ENCODE peak calls at places on chromosomes 7 and 10, in eight cellular contexts. N is Jurkat, Clone E6-1; J is AG10803; X is fibroblast of pulmonary artery; Y is transverse colon; O is lower leg skin; S is CD8-positive, alpha-beta T cell; T is WERI-Rb-1. I is an unnamed sample.

GRCh38 chr10:19788075-19788686 is 28.1 kb upstream of the PLXDC2 start:
- DNase-seq in J (peak), X (peak), Y (peak), O (no peak), S (no peak), T (peak), N (peak), I (peak)

GRCh38 chr7:36198854-36199266 is 45.8 kb downstream of the EEPD1 start:
- DNase-seq in O (no peak), X (no peak), S (no peak), T (no peak), Y (no peak), N (no peak), J (peak), I (no peak)

GRCh38 chr7:30927040-30927439 is 15.4 kb downstream of the AQP1 start:
- DNase-seq in T (no peak), X (no peak), J (no peak), N (no peak), S (no peak), O (peak), Y (peak), I (no peak)

GRCh38 chr7:71414490-71414889 is 282.5 kb downstream of the GALNT17 start:
- DNase-seq in Y (no peak), S (no peak), N (no peak), O (no peak), X (no peak), T (no peak), J (no peak), I (no peak)

GRCh38 chr7:88495901-88496300 is 189.2 kb upstream of the STEAP4 start:
- DNase-seq in Y (no peak), J (no peak), O (no peak), S (no peak), T (no peak), N (no peak), X (no peak), I (no peak)

GRCh38 chr7:30941582-30942310 is 22.0 kb upstream of the GHRHR start:
- DNase-seq in T (no peak), N (no peak), J (no peak), Y (no peak), X (no peak), O (no peak), S (no peak), I (peak)

GRCh38 chr7:18976715-18977466 is 140.5 kb downstream of the TWIST1 start:
- DNase-seq in Y (no peak), N (no peak), X (no peak), O (no peak), T (no peak), J (no peak), S (no peak), I (no peak)

GRCh38 chr7:112192236-112193154 is 13.7 kb downstream of the DOCK4 start:
- DNase-seq in N (no peak), T (no peak), Y (no peak), S (no peak), O (no peak), J (peak), X (peak), I (no peak)

GRCh38 chr10:129418826-129419225 is 48.2 kb upstream of the MGMT start:
- DNase-seq in O (no peak), J (no peak), N (no peak), Y (no peak), T (no peak), S (no peak), X (no peak), I (no peak)

GRCh38 chr10:105274671-105275070 is 633.6 kb downstream of the SORCS3 start:
- DNase-seq in N (no peak), Y (no peak), T (no peak), S (no peak), J (no peak), O (no peak), X (no peak), I (no peak)

GRCh38 chr7:105003275-105003674 is 10.7 kb upstream of the KMT2E start:
- DNase-seq in N (no peak), O (peak), T (no peak), X (peak), Y (peak), S (no peak), J (peak), I (peak)

GRCh38 chr7:92944633-92945032 is 108.3 kb upstream of the CDK6 start:
- DNase-seq in J (peak), S (no peak), Y (peak), N (no peak), X (peak), O (no peak), T (no peak), I (peak)

GRCh38 chr7:99224263-99224947 is 16.5 kb upstream of the KPNA7 start:
- DNase-seq in X (peak), Y (peak), N (no peak), T (no peak), J (peak), S (no peak), O (no peak), I (peak)

GRCh38 chr10:130244928-130245495 is 108.8 kb downstream of the GLRX3 start:
- DNase-seq in N (no peak), S (no peak), O (no peak), J (no peak), T (peak), Y (no peak), X (no peak), I (no peak)

GRCh38 chr10:16742165-16742960 is 74.9 kb downstream of the RSU1 start:
- DNase-seq in T (no peak), X (no peak), S (no peak), N (no peak), J (no peak), Y (no peak), O (no peak), I (no peak)

GRCh38 chr10:69703766-69704191 is 73.7 kb downstream of the FAM241B start:
- DNase-seq in N (no peak), J (peak), Y (no peak), X (peak), S (no peak), O (no peak), T (no peak), I (no peak)

GRCh38 chr10:43202657-43203490 is 64.0 kb downstream of the RASGEF1A start:
- DNase-seq in J (no peak), N (no peak), S (peak), X (no peak), Y (peak), O (peak), T (peak), I (peak)

GRCh38 chr10:91838199-91838598 is 40.0 kb downstream of the TNKS2 start:
- DNase-seq in Y (no peak), T (peak), X (no peak), S (no peak), N (no peak), J (no peak), O (no peak), I (peak)

GRCh38 chr7:33733865-33734650 is 171.3 kb upstream of the BMPER start:
- DNase-seq in N (no peak), T (no peak), O (no peak), Y (peak), J (no peak), S (no peak), X (peak), I (peak)

GRCh38 chr10:43267811-43268210 is 946 bp upstream of the RASGEF1A start:
- DNase-seq in J (no peak), O (peak), X (no peak), Y (no peak), S (no peak), T (no peak), N (no peak), I (no peak)

GRCh38 chr7:106347229-106347833 is 62.5 kb upstream of the NAMPT start:
- DNase-seq in N (no peak), X (no peak), S (no peak), Y (no peak), O (no peak), J (no peak), T (no peak), I (no peak)

GRCh38 chr10:81874878-81875679 is at the start of gene NRG3:
- DNase-seq in X (no peak), S (no peak), J (no peak), T (peak), N (no peak), Y (no peak), O (no peak), I (no peak)

GRCh38 chr10:81872206-81872605 is 2.8 kb upstream of the NRG3 start:
- DNase-seq in S (no peak), N (no peak), J (no peak), Y (no peak), O (no peak), T (peak), X (peak), I (no peak)

GRCh38 chr10:81871558-81871957 is 3.4 kb upstream of the NRG3 start:
- DNase-seq in N (no peak), Y (no peak), J (no peak), O (no peak), S (no peak), T (no peak), X (no peak), I (no peak)

GRCh38 chr10:81873932-81874816 is 820 bp upstream of the NRG3 start:
- DNase-seq in O (peak), N (no peak), S (no peak), X (peak), T (peak), J (no peak), Y (no peak), I (peak)

DNA sequence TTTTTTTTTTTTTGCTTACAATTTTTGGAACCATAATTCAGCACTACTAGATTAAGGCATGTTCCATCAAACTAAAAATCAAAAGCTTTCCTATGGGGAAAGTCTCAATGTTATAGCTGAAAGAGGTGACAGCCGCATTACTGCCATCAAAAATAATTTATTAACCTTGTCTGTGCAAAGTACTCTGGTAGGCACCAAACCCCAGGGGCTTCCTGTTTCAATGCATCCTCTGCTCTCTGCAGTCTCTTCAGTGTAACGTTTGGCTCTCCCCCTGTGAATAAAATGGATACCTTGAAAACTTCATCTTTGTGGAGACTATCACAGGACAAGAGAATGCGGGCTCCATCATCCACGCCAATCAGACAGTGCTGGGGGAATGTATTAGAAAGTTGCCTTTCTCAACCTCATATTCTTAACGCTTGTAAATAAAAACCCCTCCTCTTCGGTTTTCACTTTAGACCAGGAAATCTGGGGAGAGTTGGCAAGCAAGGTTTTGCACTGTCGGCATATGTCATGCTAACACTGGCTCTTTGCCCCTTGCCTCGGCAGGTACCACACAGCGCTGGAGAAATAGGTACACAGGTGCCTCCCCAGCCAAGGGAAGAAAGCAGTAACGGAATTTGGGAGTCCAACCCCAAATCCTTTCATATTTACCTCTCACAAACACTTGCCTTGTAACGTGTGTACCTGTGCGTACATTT is 1.6 kb upstream of the NRG3 start:
- DNase-seq in Y (no peak), T (no peak), N (no peak), S (no peak), X (no peak), J (no peak), O (no peak), I (no peak)
- H3K4me3 ChIP-seq in Y (no peak), T (no peak), N (no peak), S (no peak), X (no peak), J (no peak), O (no peak), I (no peak)

GRCh38 chr10:50470345-50470744 is 153.4 kb downstream of the SGMS1 start:
- DNase-seq in S (no peak), Y (no peak), N (peak), T (no peak), J (no peak), O (no peak), X (no peak), I (peak)

GRCh38 chr10:50469778-50470193 is 154.0 kb downstream of the SGMS1 start:
- DNase-seq in X (peak), O (no peak), T (no peak), N (no peak), J (peak), S (no peak), Y (peak), I (peak)

GRCh38 chr10:50467209-50467608 is 156.5 kb downstream of the SGMS1 start:
- DNase-seq in T (no peak), J (no peak), Y (no peak), O (no peak), S (no peak), X (no peak), N (no peak), I (no peak)

GRCh38 chr10:50470798-50471582 is 152.8 kb downstream of the SGMS1 start:
- DNase-seq in T (no peak), Y (no peak), J (peak), X (no peak), N (no peak), S (no peak), O (no peak), I (peak)

GRCh38 chr10:50469288-50469687 is 154.5 kb downstream of the SGMS1 start:
- DNase-seq in N (no peak), O (no peak), X (peak), Y (no peak), J (peak), T (no peak), S (no peak), I (no peak)
- H3K4me3 ChIP-seq in N (no peak), O (no peak), X (no peak), Y (no peak), J (no peak), T (no peak), S (no peak), I (no peak)

GRCh38 chr7:126700807-126701604 is 551.7 kb downstream of the GRM8 start:
- DNase-seq in J (peak), N (peak), X (peak), O (no peak), S (peak), T (peak), Y (peak), I (peak)
- H3K4me3 ChIP-seq in J (peak), N (no peak), X (peak), O (no peak), S (no peak), T (no peak), Y (no peak), I (no peak)

DNA sequence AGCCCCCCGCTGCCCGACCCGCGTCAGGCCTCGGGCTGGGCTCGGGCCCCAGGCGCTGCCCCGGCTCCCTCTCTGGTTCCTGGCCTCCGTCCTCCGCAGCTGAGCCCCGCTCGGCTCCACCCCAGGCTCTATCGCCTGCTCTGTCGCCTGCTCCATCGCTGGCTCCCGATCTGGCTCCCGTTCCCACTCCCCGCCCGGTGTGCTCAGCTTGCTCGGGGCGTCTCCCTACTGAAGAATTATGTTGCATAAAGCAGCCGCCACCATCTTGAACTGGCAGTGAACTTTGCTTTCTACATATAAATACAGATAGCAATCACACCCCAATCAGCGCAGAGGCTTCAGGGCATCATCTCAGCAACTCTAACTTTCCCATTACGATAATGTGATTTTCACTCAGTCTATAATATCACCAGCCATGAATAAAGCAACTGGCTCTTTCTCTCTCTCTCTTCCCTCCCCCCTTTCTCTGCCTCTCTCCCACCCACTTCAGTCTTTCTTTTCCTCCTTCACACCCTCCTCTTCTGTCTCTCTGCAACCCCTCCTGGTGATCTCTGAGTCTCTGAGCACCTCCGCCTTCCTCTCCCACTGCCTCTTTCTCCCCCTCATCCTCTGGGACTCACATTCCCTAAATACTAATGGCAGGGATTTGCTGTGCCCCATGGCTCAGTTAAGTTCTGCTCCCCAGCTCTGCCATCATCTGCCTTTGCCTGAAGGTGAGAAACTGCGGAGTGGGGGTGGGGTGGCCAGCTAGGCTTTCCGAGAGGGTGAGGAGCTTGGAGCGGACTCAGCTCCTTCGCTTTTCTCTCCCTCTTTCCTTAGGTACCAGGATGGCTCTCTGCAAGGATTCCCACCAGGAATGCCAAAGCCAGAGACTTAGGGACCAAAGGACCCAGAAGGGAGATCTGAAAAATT is 43.2 kb upstream of the BTRC start:
- DNase-seq in J (no peak), X (no peak), N (no peak), Y (no peak), S (no peak), T (peak), O (no peak), I (peak)
- H3K4me3 ChIP-seq in J (no peak), X (no peak), N (no peak), Y (no peak), S (peak), T (no peak), O (no peak), I (no peak)

GRCh38 chr10:125161570-125162139 is 1.3 kb upstream of the CTBP2 start:
- DNase-seq in S (no peak), X (no peak), N (no peak), Y (no peak), J (peak), T (no peak), O (peak), I (no peak)
- H3K4me3 ChIP-seq in S (no peak), X (peak), N (no peak), Y (peak), J (peak), T (peak), O (peak), I (peak)

GRCh38 chr10:133121479-133121878 is 33.8 kb downstream of the ADGRA1 start:
- DNase-seq in Y (no peak), O (no peak), S (no peak), N (no peak), J (no peak), X (no peak), T (no peak), I (no peak)
- H3K4me3 ChIP-seq in Y (no peak), O (no peak), S (no peak), N (no peak), J (no peak), X (no peak), T (no peak), I (no peak)